ENCODE peak calls at places on chromosomes 7 and 10, in nine cellular contexts. R is thoracic aorta; A is transverse colon; B is tibial nerve; T is WERI-Rb-1; Q is mesendoderm; X is aorta; C is naive thymus-derived CD4-positive, alpha-beta T cell; S is neuronal stem cell. O is an unnamed sample. For H3K27me3, the result is how much of the 10 kb centered on the place peaks cover.

GRCh38 chr10:58137813-58138212 is 129.9 kb downstream of the IPMK start:
- DNase-seq in B (no peak), S (no peak), R (no peak), A (no peak), T (no peak), Q (no peak), C (no peak), X (no peak), O (peak)

GRCh38 chr7:44756904-44757303 is 8.3 kb downstream of the ZMIZ2 start:
- DNase-seq in A (no peak), S (no peak), R (no peak), Q (no peak), B (no peak), C (no peak), T (no peak), X (no peak), O (no peak)

GRCh38 chr7:28299556-28299955 is 112.8 kb upstream of the CREB5 start:
- DNase-seq in X (no peak), S (no peak), T (no peak), Q (no peak), B (no peak), R (no peak), C (no peak), A (no peak), O (no peak)

GRCh38 chr10:107894521-107894920 is 730.0 kb upstream of the SORCS1 start:
- DNase-seq in X (no peak), T (no peak), Q (peak), R (no peak), S (no peak), C (no peak), B (no peak), A (no peak), O (no peak)

GRCh38 chr7:107980171-107980570 is 22.8 kb downstream of the LAMB1 start:
- DNase-seq in B (no peak), S (no peak), T (no peak), X (no peak), C (no peak), A (no peak), R (no peak), Q (no peak), O (no peak)

GRCh38 chr10:47383254-47384147 is 592 bp downstream of the ZNF488 start:
- DNase-seq in S (no peak), T (peak), X (no peak), A (no peak), C (no peak), Q (peak), B (no peak), R (no peak), O (no peak)

GRCh38 chr7:5395246-5395645 is 28.4 kb downstream of the TNRC18 start:
- DNase-seq in T (no peak), X (no peak), A (no peak), B (no peak), R (no peak), S (no peak), C (no peak), Q (no peak), O (no peak)

GRCh38 chr7:20491286-20491685 is 124.2 kb upstream of the ABCB5 start:
- DNase-seq in T (no peak), Q (no peak), S (no peak), C (no peak), R (no peak), A (no peak), B (no peak), X (no peak), O (no peak)

GRCh38 chr7:132603241-132603789 is 27.0 kb upstream of the PLXNA4 start:
- DNase-seq in A (no peak), Q (peak), R (no peak), X (no peak), C (no peak), T (peak), B (no peak), S (no peak), O (no peak)

GRCh38 chr10:33566426-33566825 is 232.0 kb upstream of the NRP1 start:
- DNase-seq in R (no peak), A (no peak), T (no peak), B (no peak), S (no peak), X (no peak), Q (no peak), C (no peak), O (peak)

GRCh38 chr10:92123031-92123450 is 167.8 kb downstream of the CPEB3 start:
- DNase-seq in Q (no peak), X (no peak), B (no peak), C (no peak), A (no peak), T (no peak), R (no peak), S (no peak), O (no peak)

GRCh38 chr10:109894516-109894915 is 28.8 kb downstream of the XPNPEP1 start:
- DNase-seq in R (peak), S (no peak), T (peak), C (no peak), X (peak), B (peak), A (peak), Q (no peak), O (no peak)

GRCh38 chr7:27106181-27106905 is 3.9 kb upstream of the HOXA2 start:
- DNase-seq in B (no peak), T (no peak), A (no peak), C (no peak), R (no peak), X (peak), S (no peak), Q (peak), O (no peak)
- H3K27me3 ChIP-seq in B (under half), T (half or more), A (under half), C (under half), R (under half), X (under half), S (half or more), Q (half or more), O (half or more)

DNA sequence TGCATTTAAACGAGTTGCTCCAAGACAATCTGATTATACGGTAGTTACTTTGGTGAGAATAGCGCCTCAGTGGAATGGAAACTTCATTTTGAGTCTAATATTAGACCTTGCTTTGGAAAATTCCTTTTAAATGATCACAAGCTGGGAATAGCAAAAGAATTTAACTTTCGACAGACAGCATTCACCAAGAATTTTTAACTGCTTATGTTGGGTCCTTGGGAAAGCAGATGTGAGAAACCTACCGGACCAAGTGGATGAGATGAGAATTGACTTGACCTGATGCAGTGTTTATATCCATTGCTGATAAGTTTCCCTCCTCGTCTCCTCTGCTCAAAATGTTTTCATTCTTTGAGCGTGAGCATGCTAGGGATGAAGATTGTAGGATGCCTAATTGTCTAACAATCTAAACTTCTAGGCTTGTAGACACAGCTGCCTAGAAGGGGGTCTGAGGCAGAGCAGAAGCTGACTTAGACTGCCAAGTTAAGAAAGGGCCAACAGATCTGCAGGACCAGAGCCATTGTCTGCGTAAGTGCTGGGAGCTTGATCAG is 126.9 kb downstream of the CNNM2 start:
- DNase-seq in B (no peak), A (no peak), T (no peak), Q (no peak), S (no peak), X (no peak), C (no peak), R (no peak), O (no peak)
- H3K4me3 ChIP-seq in B (no peak), A (no peak), T (no peak), Q (no peak), S (no peak), X (no peak), C (no peak), R (peak), O (no peak)

DNA sequence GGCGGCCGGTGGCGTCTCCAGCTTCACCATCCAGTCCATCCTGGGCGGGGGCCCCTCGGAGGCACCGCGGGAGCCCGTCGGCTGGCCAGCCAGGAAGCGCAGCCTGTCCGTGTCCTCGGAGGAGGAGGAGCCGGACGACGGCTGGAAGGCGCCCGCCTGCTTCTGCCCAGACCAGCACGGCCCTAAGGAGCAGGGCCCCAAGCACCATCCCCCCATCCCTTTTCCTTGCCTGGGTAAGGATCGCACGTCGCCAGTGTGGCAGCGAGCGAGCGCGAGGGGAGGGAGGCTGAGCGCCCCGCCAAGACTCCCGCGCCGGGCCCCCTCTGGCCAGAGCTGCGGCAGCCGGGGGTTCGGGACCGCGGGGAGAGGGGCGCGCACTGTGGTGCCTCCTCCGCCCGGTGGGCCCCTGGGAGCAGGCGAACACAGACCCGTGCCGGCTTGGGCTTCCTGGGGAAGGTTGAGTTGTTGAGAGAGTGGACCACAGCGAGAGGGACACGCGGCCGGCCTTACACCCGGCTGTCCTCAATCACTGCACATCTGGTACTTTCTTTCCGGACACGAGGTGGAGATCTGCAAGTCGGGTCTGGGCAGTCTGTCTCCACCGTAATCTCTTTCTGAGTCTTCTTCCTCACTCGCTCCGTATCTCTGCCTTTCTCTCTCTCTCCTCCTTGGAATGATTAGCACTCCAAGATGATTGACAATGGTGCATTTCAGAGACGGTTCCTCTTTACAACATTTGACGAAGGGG is 652 bp downstream of the HMX2 start:
- DNase-seq in Q (peak), T (no peak), B (no peak), C (no peak), R (no peak), S (peak), A (no peak), X (peak), O (no peak)
- H3K27me3 ChIP-seq in Q (half or more), T (half or more), B (under half), C (under half), R (half or more), S (half or more), A (half or more), X (under half), O (half or more)

DNA sequence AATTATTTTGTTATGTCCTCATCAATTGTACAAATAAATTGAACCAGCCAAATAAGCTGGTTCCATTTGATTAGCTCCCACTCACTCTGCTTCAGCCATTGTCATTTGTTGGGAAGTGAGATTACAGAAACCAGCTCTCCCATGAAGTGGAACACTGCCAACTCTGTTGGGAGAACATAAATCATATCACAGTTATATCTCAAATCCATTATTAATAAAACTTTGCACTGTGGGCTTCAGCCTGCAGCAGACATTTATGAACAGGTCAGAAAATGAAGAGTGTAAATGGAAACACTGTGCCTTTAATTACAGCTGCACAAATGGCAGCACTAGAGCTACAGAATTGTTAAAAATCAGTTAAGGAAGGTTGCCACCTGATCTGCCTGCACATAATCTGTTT is 46.7 kb upstream of the TEX47 start:
- DNase-seq in B (no peak), C (no peak), X (no peak), A (no peak), T (no peak), Q (no peak), S (no peak), R (no peak), O (peak)
- H3K4me3 ChIP-seq in B (no peak), C (no peak), X (no peak), A (no peak), T (no peak), Q (no peak), S (no peak), R (no peak), O (no peak)